ENCODE peak calls at places on chromosomes 13 and 19, in eight cellular contexts. Z is central memory CD4-positive, alpha-beta T cell; X is HAP-1; C is AG09319; Y is tibial artery; L is bronchial epithelial cell; R is T-helper 1 cell; F is activated gamma-delta T cell treated with anti-CD3 and anti-CD28 coated beads, Interleukin-2, amount 50 U/mL, for 16 hours. V is an unnamed sample.
A peak's percentile ranks its signal among the peaks of the same experiment; 100 is the strongest.

GRCh38 chr13:73417012-73417615 is 358.3 kb downstream of the KLF5 start:
- DNase-seq in L (no peak), Z (no peak), R (no peak), Y (no peak), F (no peak), C (no peak), X (peak; percentile 29), V (no peak)

GRCh38 chr19:17936379-17936778 is 3.6 kb downstream of the CCDC124 start:
- DNase-seq in L (no peak), R (no peak), X (no peak), Z (no peak), C (no peak), F (no peak), Y (no peak), V (no peak)

GRCh38 chr13:28324181-28324789 is 170.6 kb downstream of the FLT1 start:
- DNase-seq in Z (peak; percentile 30), X (peak; percentile 83), Y (no peak), F (peak; percentile 20), R (no peak), C (no peak), L (peak; percentile 56), V (no peak)

GRCh38 chr13:20191902-20192469 is 752 bp downstream of the GJB2 start:
- DNase-seq in R (no peak), L (no peak), X (peak; percentile 57), F (no peak), C (no peak), Z (no peak), Y (no peak), V (no peak)

GRCh38 chr13:108917581-108917980 is 288.2 kb downstream of the MYO16 start:
- DNase-seq in Z (no peak), F (no peak), L (no peak), Y (no peak), X (no peak), R (no peak), C (no peak), V (no peak)

GRCh38 chr13:112686364-112686763 is 3.5 kb upstream of the ATP11A start:
- DNase-seq in F (no peak), Y (peak; percentile 34), C (no peak), L (no peak), R (no peak), Z (no peak), X (no peak), V (no peak)

GRCh38 chr19:38093587-38093986 is 130.4 kb downstream of the DPF1 start:
- DNase-seq in C (no peak), L (no peak), Y (no peak), Z (no peak), F (no peak), R (no peak), X (no peak), V (no peak)

GRCh38 chr19:16374436-16374835 is 49.8 kb downstream of the KLF2 start:
- DNase-seq in L (no peak), Z (no peak), X (no peak), C (no peak), R (no peak), F (no peak), Y (no peak), V (no peak)

GRCh38 chr19:7907544-7907943 is 3.9 kb downstream of the MAP2K7 start:
- DNase-seq in R (no peak), L (no peak), C (no peak), F (no peak), Y (no peak), Z (no peak), X (no peak), V (no peak)

GRCh38 chr13:76014618-76015315 is 378.6 kb downstream of the LMO7 start:
- DNase-seq in C (no peak), Z (no peak), Y (no peak), R (no peak), L (peak; percentile 43), F (no peak), X (no peak), V (no peak)

GRCh38 chr13:48978942-48979601 is 3.4 kb downstream of the FNDC3A start:
- DNase-seq in F (no peak), C (no peak), X (no peak), R (no peak), L (no peak), Y (no peak), Z (no peak), V (no peak)

GRCh38 chr19:1266818-1267440 is 2.2 kb upstream of the CIRBP start:
- DNase-seq in L (no peak), F (peak; percentile 56), Z (peak; percentile 64), R (peak; percentile 38), X (peak; percentile 82), Y (peak; percentile 88), C (no peak), V (peak; percentile 88)

GRCh38 chr19:48681127-48681470 is 8.3 kb upstream of the NTN5 start:
- DNase-seq in X (no peak), L (no peak), Z (no peak), R (no peak), F (no peak), Y (no peak), C (no peak), V (no peak)

GRCh38 chr19:50325310-50326100 is 3.7 kb downstream of the KCNC3 start:
- DNase-seq in Z (peak; percentile 70), X (peak; percentile 77), F (peak; percentile 41), R (peak; percentile 27), C (no peak), L (no peak), Y (no peak), V (no peak)

GRCh38 chr19:51777570-51778460 is 16.8 kb downstream of the FPR2 start:
- DNase-seq in L (peak; percentile 70), Z (peak; percentile 10), R (no peak), F (no peak), Y (peak; percentile 71), X (peak; percentile 65), C (peak; percentile 68), V (peak; percentile 87)

GRCh38 chr13:110984392-110984791 is 69.5 kb upstream of the ANKRD10 start:
- DNase-seq in R (no peak), F (no peak), X (no peak), Z (no peak), Y (no peak), C (no peak), L (no peak), V (no peak)

GRCh38 chr13:42986176-42986574 is 5.9 kb downstream of the EPSTI1 start:
- DNase-seq in L (no peak), Y (no peak), X (no peak), R (no peak), C (no peak), F (no peak), Z (no peak), V (no peak)

GRCh38 chr19:33134571-33135041 is 2.7 kb downstream of the WDR88 start:
- DNase-seq in Y (no peak), F (peak; percentile 17), C (no peak), R (peak; percentile 14), X (no peak), L (no peak), Z (peak; percentile 25), V (no peak)

GRCh38 chr13:106103779-106104178 is 431.7 kb downstream of the EFNB2 start:
- DNase-seq in Z (no peak), R (no peak), F (no peak), X (no peak), Y (no peak), L (no peak), C (no peak), V (no peak)

GRCh38 chr13:113544896-113545295 is 39.7 kb upstream of the TFDP1 start:
- DNase-seq in L (no peak), F (no peak), Y (peak; percentile 38), Z (no peak), R (no peak), C (no peak), X (no peak), V (no peak)

GRCh38 chr19:38386968-38387549 is 775 bp downstream of the GGN start:
- DNase-seq in X (no peak), L (no peak), Y (no peak), C (no peak), R (no peak), Z (no peak), F (no peak), V (no peak)

V was measured in sigmoid colon.